ENCODE peak calls at places on chromosomes 7 and 10, in seven cellular contexts. One of them, this sample, is unnamed.

GRCh38 chr10:95170790-95171189 is 23.2 kb upstream of the ACSM6 start:
- DNase-seq in anterior cingulate cortex: no peak
- DNase-seq in tibial nerve: no peak
- DNase-seq in activated naive CD4-positive, alpha-beta T cell treated with anti-CD3 and anti-CD28 coated beads for 36 hours: no peak
- DNase-seq in NCI-H1417: no peak
- DNase-seq in epithelial cell of prostate: no peak
- DNase-seq in IMR-90: no peak
- DNase-seq in this sample: no peak

GRCh38 chr10:132884041-132884440 is 58.3 kb downstream of the CFAP46 start:
- DNase-seq in activated naive CD4-positive, alpha-beta T cell treated with anti-CD3 and anti-CD28 coated beads for 36 hours: no peak
- DNase-seq in anterior cingulate cortex: no peak
- DNase-seq in epithelial cell of prostate: no peak
- DNase-seq in NCI-H1417: no peak
- DNase-seq in IMR-90: no peak
- DNase-seq in tibial nerve: peak; percentile 1
- DNase-seq in this sample: no peak

GRCh38 chr10:614341-614664 is 75.2 kb downstream of the DIP2C start:
- DNase-seq in activated naive CD4-positive, alpha-beta T cell treated with anti-CD3 and anti-CD28 coated beads for 36 hours: no peak
- DNase-seq in epithelial cell of prostate: no peak
- DNase-seq in NCI-H1417: no peak
- DNase-seq in IMR-90: no peak
- DNase-seq in tibial nerve: no peak
- DNase-seq in anterior cingulate cortex: peak; percentile 56
- DNase-seq in this sample: no peak

GRCh38 chr10:3040069-3040468 is 27.3 kb upstream of the PFKP start:
- DNase-seq in anterior cingulate cortex: no peak
- DNase-seq in epithelial cell of prostate: no peak
- DNase-seq in tibial nerve: no peak
- DNase-seq in activated naive CD4-positive, alpha-beta T cell treated with anti-CD3 and anti-CD28 coated beads for 36 hours: no peak
- DNase-seq in NCI-H1417: no peak
- DNase-seq in IMR-90: no peak
- DNase-seq in this sample: no peak

GRCh38 chr10:116098411-116099019 is 174.5 kb downstream of the GFRA1 start:
- DNase-seq in activated naive CD4-positive, alpha-beta T cell treated with anti-CD3 and anti-CD28 coated beads for 36 hours: no peak
- DNase-seq in NCI-H1417: no peak
- DNase-seq in anterior cingulate cortex: no peak
- DNase-seq in IMR-90: no peak
- DNase-seq in epithelial cell of prostate: no peak
- DNase-seq in tibial nerve: no peak
- DNase-seq in this sample: no peak

GRCh38 chr7:74039337-74039736 is 11.4 kb downstream of the ELN start:
- DNase-seq in IMR-90: no peak
- DNase-seq in anterior cingulate cortex: no peak
- DNase-seq in epithelial cell of prostate: no peak
- DNase-seq in activated naive CD4-positive, alpha-beta T cell treated with anti-CD3 and anti-CD28 coated beads for 36 hours: no peak
- DNase-seq in NCI-H1417: peak; percentile 64
- DNase-seq in tibial nerve: no peak
- DNase-seq in this sample: no peak

GRCh38 chr10:104498345-104498955 is 142.6 kb upstream of the SORCS3 start:
- DNase-seq in anterior cingulate cortex: no peak
- DNase-seq in epithelial cell of prostate: no peak
- DNase-seq in activated naive CD4-positive, alpha-beta T cell treated with anti-CD3 and anti-CD28 coated beads for 36 hours: no peak
- DNase-seq in IMR-90: no peak
- DNase-seq in NCI-H1417: no peak
- DNase-seq in tibial nerve: no peak
- DNase-seq in this sample: no peak

GRCh38 chr10:123153486-123154091 is 613 bp upstream of the BUB3 start:
- DNase-seq in IMR-90: no peak
- DNase-seq in NCI-H1417: no peak
- DNase-seq in anterior cingulate cortex: no peak
- DNase-seq in tibial nerve: no peak
- DNase-seq in activated naive CD4-positive, alpha-beta T cell treated with anti-CD3 and anti-CD28 coated beads for 36 hours: no peak
- DNase-seq in epithelial cell of prostate: no peak
- DNase-seq in this sample: no peak

GRCh38 chr7:77351539-77352004 is 64.6 kb downstream of the GSAP start:
- DNase-seq in anterior cingulate cortex: no peak
- DNase-seq in activated naive CD4-positive, alpha-beta T cell treated with anti-CD3 and anti-CD28 coated beads for 36 hours: peak; percentile 54
- DNase-seq in IMR-90: no peak
- DNase-seq in epithelial cell of prostate: no peak
- DNase-seq in NCI-H1417: no peak
- DNase-seq in tibial nerve: no peak
- DNase-seq in this sample: no peak

GRCh38 chr7:607938-608337 is 88.3 kb upstream of the PDGFA start:
- DNase-seq in anterior cingulate cortex: no peak
- DNase-seq in tibial nerve: no peak
- DNase-seq in IMR-90: no peak
- DNase-seq in epithelial cell of prostate: no peak
- DNase-seq in NCI-H1417: no peak
- DNase-seq in activated naive CD4-positive, alpha-beta T cell treated with anti-CD3 and anti-CD28 coated beads for 36 hours: no peak
- DNase-seq in this sample: no peak

GRCh38 chr7:46147871-46148270 is 226.8 kb upstream of the IGFBP3 start:
- DNase-seq in tibial nerve: no peak
- DNase-seq in NCI-H1417: no peak
- DNase-seq in epithelial cell of prostate: no peak
- DNase-seq in anterior cingulate cortex: no peak
- DNase-seq in activated naive CD4-positive, alpha-beta T cell treated with anti-CD3 and anti-CD28 coated beads for 36 hours: no peak
- DNase-seq in IMR-90: no peak
- DNase-seq in this sample: no peak

GRCh38 chr7:136234040-136234439 is 256.9 kb upstream of the MTPN start:
- DNase-seq in NCI-H1417: no peak
- DNase-seq in anterior cingulate cortex: no peak
- DNase-seq in IMR-90: no peak
- DNase-seq in epithelial cell of prostate: no peak
- DNase-seq in tibial nerve: no peak
- DNase-seq in activated naive CD4-positive, alpha-beta T cell treated with anti-CD3 and anti-CD28 coated beads for 36 hours: no peak
- DNase-seq in this sample: no peak

GRCh38 chr10:122127943-122128342 is 139.0 kb downstream of the TACC2 start:
- DNase-seq in activated naive CD4-positive, alpha-beta T cell treated with anti-CD3 and anti-CD28 coated beads for 36 hours: no peak
- DNase-seq in anterior cingulate cortex: no peak
- DNase-seq in NCI-H1417: no peak
- DNase-seq in epithelial cell of prostate: no peak
- DNase-seq in IMR-90: peak; percentile 59
- DNase-seq in tibial nerve: no peak
- DNase-seq in this sample: no peak

GRCh38 chr7:31408120-31408729 is 67.7 kb upstream of the NEUROD6 start:
- DNase-seq in epithelial cell of prostate: peak; percentile 64
- DNase-seq in NCI-H1417: no peak
- DNase-seq in activated naive CD4-positive, alpha-beta T cell treated with anti-CD3 and anti-CD28 coated beads for 36 hours: no peak
- DNase-seq in tibial nerve: no peak
- DNase-seq in anterior cingulate cortex: no peak
- DNase-seq in IMR-90: peak; percentile 2
- DNase-seq in this sample: no peak

GRCh38 chr7:143385891-143386781 is 5.0 kb downstream of the ZYX start:
- DNase-seq in anterior cingulate cortex: peak; percentile 27
- DNase-seq in activated naive CD4-positive, alpha-beta T cell treated with anti-CD3 and anti-CD28 coated beads for 36 hours: peak; percentile 52
- DNase-seq in tibial nerve: no peak
- DNase-seq in NCI-H1417: no peak
- DNase-seq in IMR-90: no peak
- DNase-seq in epithelial cell of prostate: no peak
- DNase-seq in this sample: no peak

GRCh38 chr10:31645786-31646185 is 282.8 kb downstream of the ARHGAP12 start:
- DNase-seq in anterior cingulate cortex: no peak
- DNase-seq in activated naive CD4-positive, alpha-beta T cell treated with anti-CD3 and anti-CD28 coated beads for 36 hours: no peak
- DNase-seq in IMR-90: no peak
- DNase-seq in tibial nerve: no peak
- DNase-seq in NCI-H1417: no peak
- DNase-seq in epithelial cell of prostate: no peak
- DNase-seq in this sample: no peak

GRCh38 chr10:24898501-24898900 is 53.9 kb downstream of the PRTFDC1 start:
- DNase-seq in tibial nerve: no peak
- DNase-seq in activated naive CD4-positive, alpha-beta T cell treated with anti-CD3 and anti-CD28 coated beads for 36 hours: no peak
- DNase-seq in NCI-H1417: no peak
- DNase-seq in anterior cingulate cortex: no peak
- DNase-seq in epithelial cell of prostate: no peak
- DNase-seq in IMR-90: no peak
- DNase-seq in this sample: no peak

GRCh38 chr7:92641921-92642511 is 51.8 kb upstream of the FAM133B start:
- DNase-seq in epithelial cell of prostate: peak; percentile 22
- DNase-seq in activated naive CD4-positive, alpha-beta T cell treated with anti-CD3 and anti-CD28 coated beads for 36 hours: peak; percentile 71
- DNase-seq in tibial nerve: no peak
- DNase-seq in anterior cingulate cortex: no peak
- DNase-seq in NCI-H1417: no peak
- DNase-seq in IMR-90: peak; percentile 86
- DNase-seq in this sample: no peak

GRCh38 chr10:42926831-42927230 is 144.2 kb downstream of the BMS1 start:
- DNase-seq in activated naive CD4-positive, alpha-beta T cell treated with anti-CD3 and anti-CD28 coated beads for 36 hours: no peak
- DNase-seq in epithelial cell of prostate: no peak
- DNase-seq in tibial nerve: no peak
- DNase-seq in NCI-H1417: no peak
- DNase-seq in IMR-90: no peak
- DNase-seq in anterior cingulate cortex: no peak
- DNase-seq in this sample: no peak

GRCh38 chr7:159141660-159142059 is 3.0 kb downstream of the VIPR2 start:
- DNase-seq in anterior cingulate cortex: no peak
- DNase-seq in epithelial cell of prostate: no peak
- DNase-seq in NCI-H1417: no peak
- DNase-seq in activated naive CD4-positive, alpha-beta T cell treated with anti-CD3 and anti-CD28 coated beads for 36 hours: no peak
- DNase-seq in tibial nerve: no peak
- DNase-seq in IMR-90: no peak
- DNase-seq in this sample: no peak

GRCh38 chr10:79112898-79113431 is 44.2 kb downstream of the ZMIZ1 start:
- DNase-seq in anterior cingulate cortex: peak; percentile 30
- DNase-seq in epithelial cell of prostate: peak; percentile 41
- DNase-seq in IMR-90: peak; percentile 92
- DNase-seq in activated naive CD4-positive, alpha-beta T cell treated with anti-CD3 and anti-CD28 coated beads for 36 hours: no peak
- DNase-seq in NCI-H1417: no peak
- DNase-seq in tibial nerve: no peak
- DNase-seq in this sample: peak; percentile 39

GRCh38 chr7:127911968-127912511 is 119.2 kb downstream of the LRRC4 start:
- DNase-seq in tibial nerve: no peak
- DNase-seq in anterior cingulate cortex: no peak
- DNase-seq in IMR-90: no peak
- DNase-seq in epithelial cell of prostate: no peak
- DNase-seq in activated naive CD4-positive, alpha-beta T cell treated with anti-CD3 and anti-CD28 coated beads for 36 hours: no peak
- DNase-seq in NCI-H1417: no peak
- DNase-seq in this sample: no peak

GRCh38 chr10:75860009-75860408 is 428.6 kb downstream of the LRMDA start:
- DNase-seq in tibial nerve: peak; percentile 35
- DNase-seq in anterior cingulate cortex: no peak
- DNase-seq in epithelial cell of prostate: no peak
- DNase-seq in IMR-90: no peak
- DNase-seq in activated naive CD4-positive, alpha-beta T cell treated with anti-CD3 and anti-CD28 coated beads for 36 hours: no peak
- DNase-seq in NCI-H1417: no peak
- DNase-seq in this sample: no peak

GRCh38 chr7:47546728-47547494 is 35.0 kb downstream of the TNS3 start:
- DNase-seq in NCI-H1417: no peak
- DNase-seq in IMR-90: no peak
- DNase-seq in epithelial cell of prostate: no peak
- DNase-seq in tibial nerve: no peak
- DNase-seq in activated naive CD4-positive, alpha-beta T cell treated with anti-CD3 and anti-CD28 coated beads for 36 hours: no peak
- DNase-seq in anterior cingulate cortex: no peak
- DNase-seq in this sample: no peak

GRCh38 chr10:24762966-24763623 is 39.4 kb upstream of the ARHGAP21 start:
- DNase-seq in epithelial cell of prostate: no peak
- DNase-seq in IMR-90: peak; percentile 28
- DNase-seq in tibial nerve: no peak
- DNase-seq in activated naive CD4-positive, alpha-beta T cell treated with anti-CD3 and anti-CD28 coated beads for 36 hours: no peak
- DNase-seq in NCI-H1417: no peak
- DNase-seq in anterior cingulate cortex: no peak
- DNase-seq in this sample: no peak

GRCh38 chr7:44772867-44773266 is 23.6 kb upstream of the PPIA start:
- DNase-seq in anterior cingulate cortex: no peak
- DNase-seq in tibial nerve: no peak
- DNase-seq in activated naive CD4-positive, alpha-beta T cell treated with anti-CD3 and anti-CD28 coated beads for 36 hours: no peak
- DNase-seq in IMR-90: no peak
- DNase-seq in NCI-H1417: no peak
- DNase-seq in epithelial cell of prostate: no peak
- DNase-seq in this sample: no peak

GRCh38 chr10:4407783-4408182 is 418.2 kb upstream of the AKR1E2 start:
- DNase-seq in epithelial cell of prostate: peak; percentile 78
- DNase-seq in activated naive CD4-positive, alpha-beta T cell treated with anti-CD3 and anti-CD28 coated beads for 36 hours: no peak
- DNase-seq in anterior cingulate cortex: no peak
- DNase-seq in IMR-90: peak; percentile 85
- DNase-seq in NCI-H1417: no peak
- DNase-seq in tibial nerve: no peak
- DNase-seq in this sample: no peak

This sample was measured in GOT3.